ENCODE peak calls at places on chromosomes 3 and 15, in seven cellular contexts. D is ovary, Q is transverse colon, Z is tibial nerve, B is esophagus muscularis mucosa, V is sigmoid colon, Y is stomach. J is an unnamed sample.

GRCh38 chr3:14265246-14265962 is 86.8 kb downstream of the LSM3 start:
- DNase-seq in D (no peak), Q (no peak), Z (no peak), B (no peak), V (no peak), Y (no peak), J (no peak)

GRCh38 chr3:185822221-185822956 is 2.5 kb downstream of the IGF2BP2 start:
- DNase-seq in D (no peak), Q (no peak), Z (no peak), B (no peak), V (no peak), Y (no peak), J (no peak)

GRCh38 chr3:134803051-134803505 is 8.0 kb downstream of the EPHB1 start:
- DNase-seq in D (no peak), Q (no peak), Z (no peak), B (peak; percentile 31), V (no peak), Y (no peak), J (no peak)

GRCh38 chr15:62549345-62549970 is 384.4 kb upstream of the C2CD4B start:
- DNase-seq in D (no peak), Q (peak; percentile 40), Z (no peak), B (no peak), V (no peak), Y (peak; percentile 37), J (no peak)

GRCh38 chr3:52128118-52128683 is 26.0 kb downstream of the POC1A start:
- DNase-seq in D (no peak), Q (no peak), Z (no peak), B (no peak), V (no peak), Y (peak; percentile 53), J (no peak)

GRCh38 chr3:123948449-123948848 is 12.6 kb downstream of the CCDC14 start:
- DNase-seq in D (no peak), Q (peak; percentile 28), Z (no peak), B (no peak), V (no peak), Y (no peak), J (no peak)

GRCh38 chr3:152957488-152957887 is 122.6 kb downstream of the P2RY1 start:
- DNase-seq in D (no peak), Q (no peak), Z (no peak), B (no peak), V (no peak), Y (no peak), J (no peak)

GRCh38 chr15:25170113-25170731 is 215.4 kb downstream of the SNRPN start:
- DNase-seq in D (no peak), Q (no peak), Z (no peak), B (peak; percentile 70), V (peak; percentile 38), Y (peak; percentile 13), J (no peak)

GRCh38 chr15:27487846-27488245 is 516.9 kb downstream of the GABRG3 start:
- DNase-seq in D (no peak), Q (no peak), Z (no peak), B (no peak), V (no peak), Y (no peak), J (no peak)

DNA sequence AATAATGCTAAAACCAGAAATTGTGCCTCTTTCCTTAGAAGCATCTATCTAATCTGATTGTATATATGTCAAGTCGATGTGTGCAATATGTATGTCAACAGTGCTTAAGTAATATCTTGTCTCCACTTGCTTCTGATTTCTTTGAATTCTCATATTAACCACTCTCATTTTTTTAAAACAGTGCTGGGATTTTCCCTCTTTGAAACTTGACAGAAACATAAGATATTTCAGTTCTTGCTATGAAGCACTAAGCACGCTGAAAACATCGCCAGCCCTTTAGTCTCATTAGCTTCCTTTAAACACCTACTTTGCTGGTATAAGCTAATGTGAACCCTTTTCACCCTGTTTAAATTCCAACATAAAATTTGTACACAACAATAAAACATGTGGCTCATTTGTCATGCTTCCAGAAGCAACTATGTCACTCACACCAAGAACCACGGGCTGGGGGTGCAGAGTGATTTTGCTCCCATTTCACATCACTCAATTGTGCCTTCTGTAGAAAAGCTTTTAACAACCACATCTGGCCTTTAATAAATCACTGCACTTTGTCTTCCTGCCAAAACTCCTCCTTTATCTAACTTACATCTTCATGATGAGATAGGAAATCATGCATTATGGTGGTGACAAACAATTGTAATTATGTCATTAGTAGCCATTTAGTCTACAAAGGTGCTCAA is 185.2 kb downstream of the FOXP1 start:
- DNase-seq in D (no peak), Q (no peak), Z (no peak), B (no peak), V (no peak), Y (no peak), J (no peak)
- TF ChIP-seq EP300 in D (no peak), Q (no peak), Z (no peak), B (no peak), V (no peak), Y (no peak), J (no peak)

GRCh38 chr3:49908378-49909199 is 4.9 kb upstream of the MST1R start:
- DNase-seq in D (no peak), Q (no peak), Z (no peak), B (no peak), V (no peak), Y (no peak), J (no peak)

GRCh38 chr3:49912787-49913375 is 9.2 kb upstream of the MST1R start:
- DNase-seq in D (no peak), Q (no peak), Z (no peak), B (no peak), V (no peak), Y (no peak), J (no peak)

GRCh38 chr3:49910409-49911123 is 6.9 kb upstream of the MST1R start:
- DNase-seq in D (no peak), Q (no peak), Z (no peak), B (no peak), V (no peak), Y (no peak), J (peak; percentile 73)

GRCh38 chr3:49911611-49912010 is 7.9 kb upstream of the MST1R start:
- DNase-seq in D (no peak), Q (no peak), Z (no peak), B (no peak), V (no peak), Y (no peak), J (peak; percentile 64)

DNA sequence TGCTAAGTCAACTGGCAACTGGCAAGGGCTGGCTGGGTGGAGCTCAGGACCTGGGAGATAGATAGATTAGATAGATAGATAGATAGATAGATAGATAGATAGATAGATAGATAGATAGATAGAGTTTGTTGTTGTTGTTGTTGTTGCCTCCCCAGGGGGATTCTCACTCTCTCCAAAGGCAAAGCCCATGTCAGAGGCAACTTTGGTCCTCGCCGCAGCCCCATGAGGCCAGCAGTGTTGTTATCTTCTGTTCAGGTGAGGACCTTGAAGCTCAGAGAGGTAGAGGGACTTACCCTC is 7.4 kb upstream of the MST1R start:
- DNase-seq in D (no peak), Q (no peak), Z (no peak), B (no peak), V (no peak), Y (no peak), J (no peak)
- H3K4me3 ChIP-seq in D (no peak overlapping the region), Q (no peak overlapping the region), Z (no peak overlapping the region), B (no peak overlapping the region), V (no peak overlapping the region), Y (no peak overlapping the region), J (no peak overlapping the region)

GRCh38 chr3:136819784-136820640 is 1.1 kb downstream of the SLC35G2 start:
- DNase-seq in D (peak; percentile 62), Q (peak; percentile 29), Z (peak; percentile 23), B (no peak), V (peak; percentile 74), Y (peak; percentile 31), J (peak; percentile 84)

GRCh38 chr3:136817448-136817847 is 1.5 kb upstream of the SLC35G2 start:
- DNase-seq in D (no peak), Q (no peak), Z (no peak), B (no peak), V (no peak), Y (no peak), J (no peak)

GRCh38 chr3:136818191-136818850 is 605 bp upstream of the SLC35G2 start:
- DNase-seq in D (peak; percentile 23), Q (peak; percentile 20), Z (no peak), B (no peak), V (peak; percentile 69), Y (peak; percentile 26), J (no peak)

GRCh38 chr3:136818851-136819783 is at the start of gene SLC35G2:
- DNase-seq in D (peak; percentile 65), Q (peak; percentile 32), Z (no peak), B (no peak), V (peak; percentile 69), Y (peak; percentile 30), J (peak; percentile 86)
- TF ChIP-seq POLR2A in D (no peak), Q (no peak), Z (peak; percentile 14), B (no peak), V (no peak), Y (no peak), J (peak; percentile 20)

GRCh38 chr15:60399931-60400330 is 2.1 kb upstream of the ANXA2 start:
- DNase-seq in D (no peak), Q (no peak), Z (no peak), B (no peak), V (no peak), Y (no peak), J (no peak)
- TF ChIP-seq EP300 in D (no peak), Q (no peak), Z (no peak), B (no peak), V (no peak), Y (no peak), J (no peak)

DNA sequence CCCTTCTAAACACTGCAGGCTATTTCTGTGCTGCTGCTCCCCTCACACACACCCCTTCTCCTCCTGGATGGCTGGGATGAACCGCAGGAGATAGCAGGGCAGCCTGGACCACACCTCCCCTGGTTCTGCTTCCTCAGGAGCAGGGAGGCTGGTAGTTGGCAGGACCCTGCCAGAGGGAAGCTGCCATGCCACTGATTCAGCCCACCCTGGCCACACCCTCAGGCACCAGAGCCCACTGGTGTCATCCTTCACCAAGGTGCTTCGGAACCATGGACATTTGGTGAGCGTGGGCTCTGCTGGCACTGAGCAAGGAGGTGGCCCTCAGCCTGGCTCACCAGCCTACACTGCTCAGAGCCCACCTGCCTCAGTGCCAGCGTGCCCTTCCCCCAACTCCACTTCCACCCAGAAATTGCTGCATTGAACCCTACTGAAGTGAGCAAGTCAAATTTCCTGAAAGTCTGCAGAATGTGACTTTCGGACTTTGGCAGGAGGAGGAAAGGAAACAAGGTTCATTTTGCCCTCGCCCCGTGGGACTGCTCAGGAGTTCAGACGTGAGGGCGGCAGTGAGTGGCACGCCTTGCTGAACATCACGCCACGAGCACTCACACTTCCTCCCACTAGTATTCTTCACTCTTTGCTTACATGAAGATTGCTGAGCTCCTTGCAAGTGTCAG is 26.3 kb downstream of the BMF start:
- DNase-seq in D (no peak), Q (peak; percentile 74), Z (no peak), B (no peak), V (no peak), Y (no peak), J (no peak)
- H3K4me3 ChIP-seq in D (peak overlapping the region; percentile 30), Q (peak overlapping the region; percentile 36), Z (peak overlapping the region; percentile 32), B (peak overlapping the region; percentile 41), V (peak overlapping the region; percentile 35), Y (peak overlapping the region; percentile 31), J (no peak overlapping the region)

J was measured in upper lobe of left lung.